ENCODE peak calls at places on chromosomes 13 and 19, in ten cellular contexts. One of them, this sample, is unnamed.

GRCh38 chr19:17503240-17503639 is 8.2 kb upstream of the PGLS start:
- DNase-seq in CD8-positive, alpha-beta T cell: no peak
- DNase-seq in cardiac muscle cell: no peak
- DNase-seq in left ventricle myocardium inferior: no peak
- DNase-seq in breast epithelium: no peak
- DNase-seq in GM23338: no peak
- DNase-seq in neural progenitor cell: no peak
- DNase-seq in upper lobe of right lung: no peak
- DNase-seq in heart left ventricle: no peak
- DNase-seq in tibial artery: no peak
- DNase-seq in this sample: no peak

GRCh38 chr13:61410669-61411297 is 4.9 kb downstream of the PCDH20 start:
- DNase-seq in CD8-positive, alpha-beta T cell: no peak
- DNase-seq in cardiac muscle cell: peak
- DNase-seq in left ventricle myocardium inferior: no peak
- DNase-seq in breast epithelium: no peak
- DNase-seq in GM23338: peak
- DNase-seq in neural progenitor cell: peak
- DNase-seq in upper lobe of right lung: no peak
- DNase-seq in heart left ventricle: no peak
- DNase-seq in tibial artery: no peak
- DNase-seq in this sample: no peak

GRCh38 chr19:18612772-18613588 is at the start of gene TMEM59L:
- DNase-seq in CD8-positive, alpha-beta T cell: peak
- DNase-seq in cardiac muscle cell: peak
- DNase-seq in left ventricle myocardium inferior: no peak
- DNase-seq in breast epithelium: no peak
- DNase-seq in GM23338: peak
- DNase-seq in neural progenitor cell: peak
- DNase-seq in upper lobe of right lung: no peak
- DNase-seq in heart left ventricle: no peak
- DNase-seq in tibial artery: no peak
- DNase-seq in this sample: peak

GRCh38 chr19:41025871-41026270 is 34.8 kb downstream of the CYP2B6 start:
- DNase-seq in CD8-positive, alpha-beta T cell: no peak
- DNase-seq in cardiac muscle cell: no peak
- DNase-seq in left ventricle myocardium inferior: no peak
- DNase-seq in breast epithelium: no peak
- DNase-seq in GM23338: peak
- DNase-seq in neural progenitor cell: peak
- DNase-seq in upper lobe of right lung: no peak
- DNase-seq in heart left ventricle: no peak
- DNase-seq in tibial artery: no peak
- DNase-seq in this sample: no peak

GRCh38 chr13:29583073-29583785 is 12.3 kb downstream of the SLC7A1 start:
- DNase-seq in CD8-positive, alpha-beta T cell: no peak
- DNase-seq in cardiac muscle cell: no peak
- DNase-seq in left ventricle myocardium inferior: no peak
- DNase-seq in breast epithelium: no peak
- DNase-seq in GM23338: no peak
- DNase-seq in neural progenitor cell: no peak
- DNase-seq in upper lobe of right lung: no peak
- DNase-seq in heart left ventricle: no peak
- DNase-seq in tibial artery: no peak
- DNase-seq in this sample: no peak

GRCh38 chr19:38277969-38278680 is 13.8 kb downstream of the SPINT2 start:
- DNase-seq in CD8-positive, alpha-beta T cell: no peak
- DNase-seq in cardiac muscle cell: peak
- DNase-seq in left ventricle myocardium inferior: peak
- DNase-seq in breast epithelium: no peak
- DNase-seq in GM23338: no peak
- DNase-seq in neural progenitor cell: no peak
- DNase-seq in upper lobe of right lung: no peak
- DNase-seq in heart left ventricle: no peak
- DNase-seq in tibial artery: peak
- DNase-seq in this sample: no peak

GRCh38 chr19:9044449-9044848 is 34.2 kb upstream of the MUC16 start:
- DNase-seq in CD8-positive, alpha-beta T cell: no peak
- DNase-seq in cardiac muscle cell: no peak
- DNase-seq in left ventricle myocardium inferior: no peak
- DNase-seq in breast epithelium: no peak
- DNase-seq in GM23338: no peak
- DNase-seq in neural progenitor cell: no peak
- DNase-seq in upper lobe of right lung: no peak
- DNase-seq in heart left ventricle: no peak
- DNase-seq in tibial artery: no peak
- DNase-seq in this sample: no peak

GRCh38 chr19:19207637-19208582 is 3.8 kb upstream of the NCAN start:
- DNase-seq in CD8-positive, alpha-beta T cell: no peak
- DNase-seq in cardiac muscle cell: no peak
- DNase-seq in left ventricle myocardium inferior: no peak
- DNase-seq in breast epithelium: no peak
- DNase-seq in GM23338: no peak
- DNase-seq in neural progenitor cell: no peak
- DNase-seq in upper lobe of right lung: no peak
- DNase-seq in heart left ventricle: no peak
- DNase-seq in tibial artery: no peak
- DNase-seq in this sample: peak

DNA sequence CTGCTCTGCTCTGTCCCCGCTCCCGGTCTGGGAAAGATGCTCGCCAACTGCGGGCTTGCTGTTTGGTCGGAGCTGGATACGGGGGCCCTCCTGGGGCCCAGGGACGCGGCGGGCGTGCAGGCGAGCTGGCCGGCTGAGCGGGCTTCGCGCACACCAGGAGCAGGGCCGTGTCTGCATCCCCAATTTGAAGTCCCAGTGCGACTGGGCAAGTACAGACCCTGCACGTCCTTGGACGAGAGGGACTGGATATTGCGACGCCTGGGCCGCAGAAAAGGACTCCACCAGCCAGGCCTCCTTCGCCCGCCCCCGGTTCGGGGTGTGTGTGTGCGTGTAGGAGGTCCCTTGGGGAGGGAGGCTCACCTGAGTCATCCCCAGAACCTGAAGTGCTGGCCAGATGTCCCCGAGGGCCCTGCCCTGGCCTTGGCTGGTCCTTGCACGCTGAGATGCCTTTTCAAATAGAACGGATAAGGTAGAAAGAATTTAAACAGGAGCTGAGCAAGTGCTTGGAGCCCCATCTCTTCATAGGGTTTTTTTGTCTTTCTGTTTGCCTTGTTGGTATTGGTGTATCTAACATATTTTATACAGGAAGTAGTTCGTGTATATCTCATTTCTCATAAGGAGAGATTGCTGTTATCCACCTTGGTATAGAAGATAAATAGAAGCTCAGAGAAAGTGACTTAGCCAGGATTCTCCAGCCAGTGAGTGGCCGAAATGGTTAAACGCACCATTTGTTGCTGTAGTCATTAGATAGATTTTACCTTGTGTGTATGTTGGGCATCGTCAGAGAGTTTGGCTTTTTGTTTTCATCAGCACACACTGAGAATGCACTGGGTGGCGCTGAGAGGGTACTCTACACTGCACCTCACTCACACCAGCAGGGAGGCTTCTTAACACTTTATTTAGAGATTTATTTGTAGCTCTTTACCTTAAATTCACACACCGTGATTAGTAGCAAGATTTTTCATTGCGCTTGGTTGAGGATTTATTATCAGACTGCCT is 1.1 kb downstream of the NAXD start:
- DNase-seq in CD8-positive, alpha-beta T cell: no peak
- DNase-seq in cardiac muscle cell: no peak
- DNase-seq in left ventricle myocardium inferior: no peak
- DNase-seq in breast epithelium: peak
- DNase-seq in GM23338: peak
- DNase-seq in neural progenitor cell: peak
- DNase-seq in upper lobe of right lung: no peak
- DNase-seq in heart left ventricle: no peak
- DNase-seq in tibial artery: peak
- DNase-seq in this sample: peak
- TF ChIP-seq CTCF in CD8-positive, alpha-beta T cell: no peak
- TF ChIP-seq CTCF in cardiac muscle cell: peak
- TF ChIP-seq CTCF in left ventricle myocardium inferior: no peak
- TF ChIP-seq CTCF in breast epithelium: no peak
- TF ChIP-seq CTCF in GM23338: no peak
- TF ChIP-seq CTCF in neural progenitor cell: peak
- TF ChIP-seq CTCF in upper lobe of right lung: no peak
- TF ChIP-seq CTCF in heart left ventricle: no peak
- TF ChIP-seq CTCF in tibial artery: no peak
- TF ChIP-seq CTCF in this sample: no peak

GRCh38 chr13:20474515-20474914 is 51.1 kb downstream of the CRYL1 start:
- DNase-seq in CD8-positive, alpha-beta T cell: no peak
- DNase-seq in cardiac muscle cell: no peak
- DNase-seq in left ventricle myocardium inferior: no peak
- DNase-seq in breast epithelium: no peak
- DNase-seq in GM23338: no peak
- DNase-seq in neural progenitor cell: no peak
- DNase-seq in upper lobe of right lung: no peak
- DNase-seq in heart left ventricle: no peak
- DNase-seq in tibial artery: no peak
- DNase-seq in this sample: no peak

GRCh38 chr13:20473139-20473538 is 52.5 kb downstream of the CRYL1 start:
- DNase-seq in CD8-positive, alpha-beta T cell: no peak
- DNase-seq in cardiac muscle cell: no peak
- DNase-seq in left ventricle myocardium inferior: no peak
- DNase-seq in breast epithelium: no peak
- DNase-seq in GM23338: no peak
- DNase-seq in neural progenitor cell: no peak
- DNase-seq in upper lobe of right lung: no peak
- DNase-seq in heart left ventricle: no peak
- DNase-seq in tibial artery: no peak
- DNase-seq in this sample: no peak

GRCh38 chr13:20477394-20477793 is 48.3 kb downstream of the CRYL1 start:
- DNase-seq in CD8-positive, alpha-beta T cell: no peak
- DNase-seq in cardiac muscle cell: no peak
- DNase-seq in left ventricle myocardium inferior: no peak
- DNase-seq in breast epithelium: no peak
- DNase-seq in GM23338: no peak
- DNase-seq in neural progenitor cell: no peak
- DNase-seq in upper lobe of right lung: no peak
- DNase-seq in heart left ventricle: no peak
- DNase-seq in tibial artery: no peak
- DNase-seq in this sample: no peak

GRCh38 chr13:20473888-20474287 is 51.8 kb downstream of the CRYL1 start:
- DNase-seq in CD8-positive, alpha-beta T cell: no peak
- DNase-seq in cardiac muscle cell: no peak
- DNase-seq in left ventricle myocardium inferior: no peak
- DNase-seq in breast epithelium: no peak
- DNase-seq in GM23338: no peak
- DNase-seq in neural progenitor cell: no peak
- DNase-seq in upper lobe of right lung: no peak
- DNase-seq in heart left ventricle: no peak
- DNase-seq in tibial artery: no peak
- DNase-seq in this sample: no peak

GRCh38 chr13:20475927-20476691 is 49.5 kb downstream of the CRYL1 start:
- DNase-seq in CD8-positive, alpha-beta T cell: peak
- DNase-seq in cardiac muscle cell: no peak
- DNase-seq in left ventricle myocardium inferior: no peak
- DNase-seq in breast epithelium: no peak
- DNase-seq in GM23338: peak
- DNase-seq in neural progenitor cell: peak
- DNase-seq in upper lobe of right lung: no peak
- DNase-seq in heart left ventricle: no peak
- DNase-seq in tibial artery: no peak
- DNase-seq in this sample: no peak
- H3K4me3 ChIP-seq in CD8-positive, alpha-beta T cell: peak
- H3K4me3 ChIP-seq in cardiac muscle cell: no peak
- H3K4me3 ChIP-seq in left ventricle myocardium inferior: no peak
- H3K4me3 ChIP-seq in breast epithelium: no peak
- H3K4me3 ChIP-seq in GM23338: no peak
- H3K4me3 ChIP-seq in neural progenitor cell: no peak
- H3K4me3 ChIP-seq in upper lobe of right lung: no peak
- H3K4me3 ChIP-seq in heart left ventricle: no peak
- H3K4me3 ChIP-seq in tibial artery: no peak
- H3K4me3 ChIP-seq in this sample: no peak

GRCh38 chr19:45057444-45057843 is 18.6 kb downstream of the CLASRP start:
- DNase-seq in CD8-positive, alpha-beta T cell: no peak
- DNase-seq in cardiac muscle cell: no peak
- DNase-seq in left ventricle myocardium inferior: no peak
- DNase-seq in breast epithelium: no peak
- DNase-seq in GM23338: no peak
- DNase-seq in neural progenitor cell: no peak
- DNase-seq in upper lobe of right lung: no peak
- DNase-seq in heart left ventricle: no peak
- DNase-seq in tibial artery: no peak
- DNase-seq in this sample: no peak
- H3K27ac ChIP-seq in CD8-positive, alpha-beta T cell: no peak
- H3K27ac ChIP-seq in cardiac muscle cell: no peak
- H3K27ac ChIP-seq in left ventricle myocardium inferior: no peak
- H3K27ac ChIP-seq in breast epithelium: no peak
- H3K27ac ChIP-seq in GM23338: no peak
- H3K27ac ChIP-seq in neural progenitor cell: no peak
- H3K27ac ChIP-seq in upper lobe of right lung: no peak
- H3K27ac ChIP-seq in heart left ventricle: no peak
- H3K27ac ChIP-seq in tibial artery: no peak
- H3K27ac ChIP-seq in this sample: no peak

GRCh38 chr19:31611348-31611877 is 262.2 kb upstream of the TSHZ3 start:
- DNase-seq in CD8-positive, alpha-beta T cell: no peak
- DNase-seq in cardiac muscle cell: no peak
- DNase-seq in left ventricle myocardium inferior: no peak
- DNase-seq in breast epithelium: no peak
- DNase-seq in GM23338: no peak
- DNase-seq in neural progenitor cell: no peak
- DNase-seq in upper lobe of right lung: no peak
- DNase-seq in heart left ventricle: no peak
- DNase-seq in tibial artery: no peak
- DNase-seq in this sample: no peak

GRCh38 chr19:31610036-31610435 is 260.8 kb upstream of the TSHZ3 start:
- DNase-seq in CD8-positive, alpha-beta T cell: no peak
- DNase-seq in cardiac muscle cell: no peak
- DNase-seq in left ventricle myocardium inferior: no peak
- DNase-seq in breast epithelium: no peak
- DNase-seq in GM23338: no peak
- DNase-seq in neural progenitor cell: no peak
- DNase-seq in upper lobe of right lung: no peak
- DNase-seq in heart left ventricle: no peak
- DNase-seq in tibial artery: no peak
- DNase-seq in this sample: no peak

GRCh38 chr19:31612873-31613272 is 263.6 kb upstream of the TSHZ3 start:
- DNase-seq in CD8-positive, alpha-beta T cell: no peak
- DNase-seq in cardiac muscle cell: no peak
- DNase-seq in left ventricle myocardium inferior: no peak
- DNase-seq in breast epithelium: no peak
- DNase-seq in GM23338: no peak
- DNase-seq in neural progenitor cell: no peak
- DNase-seq in upper lobe of right lung: no peak
- DNase-seq in heart left ventricle: no peak
- DNase-seq in tibial artery: no peak
- DNase-seq in this sample: no peak

GRCh38 chr19:31616031-31616430 is 266.8 kb upstream of the TSHZ3 start:
- DNase-seq in CD8-positive, alpha-beta T cell: no peak
- DNase-seq in cardiac muscle cell: no peak
- DNase-seq in left ventricle myocardium inferior: no peak
- DNase-seq in breast epithelium: no peak
- DNase-seq in GM23338: no peak
- DNase-seq in neural progenitor cell: no peak
- DNase-seq in upper lobe of right lung: no peak
- DNase-seq in heart left ventricle: no peak
- DNase-seq in tibial artery: no peak
- DNase-seq in this sample: no peak

DNA sequence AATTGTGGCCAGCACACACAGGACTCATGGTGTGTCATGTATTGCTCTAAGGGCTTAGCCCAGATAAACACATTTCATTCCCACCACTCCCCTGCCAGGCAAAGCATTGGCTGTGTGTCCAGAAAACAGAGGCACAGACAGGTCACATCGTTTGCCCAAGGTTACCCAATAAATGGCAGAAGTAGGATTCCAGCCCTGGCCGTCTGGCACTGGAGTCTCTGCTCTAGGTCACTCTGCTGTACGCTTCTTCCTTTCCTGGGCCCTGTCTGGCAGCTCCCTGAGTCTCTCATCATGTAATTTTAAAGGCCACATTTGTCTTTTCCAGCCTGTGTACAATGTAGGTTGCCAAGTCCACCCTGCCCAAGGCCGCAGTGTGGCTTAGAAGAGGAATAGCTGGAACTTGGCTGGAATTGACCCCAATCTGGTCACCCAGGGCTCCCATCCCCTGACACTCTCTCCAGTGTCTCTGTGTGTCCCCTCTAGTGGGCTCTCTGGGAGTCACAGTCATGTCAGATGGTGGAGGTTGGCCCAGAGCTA is 264.5 kb upstream of the TSHZ3 start:
- DNase-seq in CD8-positive, alpha-beta T cell: no peak
- DNase-seq in cardiac muscle cell: no peak
- DNase-seq in left ventricle myocardium inferior: peak
- DNase-seq in breast epithelium: no peak
- DNase-seq in GM23338: no peak
- DNase-seq in neural progenitor cell: peak
- DNase-seq in upper lobe of right lung: no peak
- DNase-seq in heart left ventricle: no peak
- DNase-seq in tibial artery: no peak
- DNase-seq in this sample: no peak
- TF ChIP-seq CTCF in CD8-positive, alpha-beta T cell: no peak
- TF ChIP-seq CTCF in cardiac muscle cell: no peak
- TF ChIP-seq CTCF in left ventricle myocardium inferior: no peak
- TF ChIP-seq CTCF in breast epithelium: no peak
- TF ChIP-seq CTCF in GM23338: no peak
- TF ChIP-seq CTCF in neural progenitor cell: no peak
- TF ChIP-seq CTCF in upper lobe of right lung: peak
- TF ChIP-seq CTCF in heart left ventricle: no peak
- TF ChIP-seq CTCF in tibial artery: no peak
- TF ChIP-seq CTCF in this sample: no peak